ENCODE peak calls at places on chromosomes 4 and X, in eight cellular contexts. One of them, this sample, is unnamed.

GRCh38 chr4:112840619-112841018 is 203.7 kb downstream of the LARP7 start:
- DNase-seq in HCT116: no peak
- DNase-seq in fibroblast of the aortic adventitia: no peak
- DNase-seq in A549: no peak
- DNase-seq in epithelial cell of proximal tubule: no peak
- DNase-seq in Peyer's patch: no peak
- DNase-seq in breast epithelium: no peak
- DNase-seq in ovary: no peak
- DNase-seq in this sample: no peak

GRCh38 chrX:114959729-114960128 is 57.7 kb downstream of the IL13RA2 start:
- DNase-seq in ovary: no peak
- DNase-seq in HCT116: no peak
- DNase-seq in breast epithelium: no peak
- DNase-seq in fibroblast of the aortic adventitia: peak
- DNase-seq in Peyer's patch: no peak
- DNase-seq in A549: no peak
- DNase-seq in epithelial cell of proximal tubule: no peak
- DNase-seq in this sample: no peak

GRCh38 chrX:7485041-7485440 is 337.1 kb upstream of the PUDP start:
- DNase-seq in ovary: no peak
- DNase-seq in epithelial cell of proximal tubule: no peak
- DNase-seq in fibroblast of the aortic adventitia: no peak
- DNase-seq in HCT116: no peak
- DNase-seq in Peyer's patch: no peak
- DNase-seq in breast epithelium: no peak
- DNase-seq in A549: no peak
- DNase-seq in this sample: no peak

GRCh38 chrX:13472975-13473665 is 96.3 kb upstream of the EGFL6 start:
- DNase-seq in epithelial cell of proximal tubule: no peak
- DNase-seq in fibroblast of the aortic adventitia: peak
- DNase-seq in A549: no peak
- DNase-seq in HCT116: no peak
- DNase-seq in breast epithelium: no peak
- DNase-seq in ovary: no peak
- DNase-seq in Peyer's patch: no peak
- DNase-seq in this sample: no peak

GRCh38 chr4:183182873-183183725 is 84.0 kb downstream of the WWC2 start:
- DNase-seq in breast epithelium: no peak
- DNase-seq in Peyer's patch: no peak
- DNase-seq in HCT116: peak
- DNase-seq in ovary: no peak
- DNase-seq in fibroblast of the aortic adventitia: peak
- DNase-seq in A549: no peak
- DNase-seq in epithelial cell of proximal tubule: peak
- DNase-seq in this sample: no peak

GRCh38 chrX:86724277-86724676 is 576.0 kb downstream of the DACH2 start:
- DNase-seq in A549: no peak
- DNase-seq in HCT116: no peak
- DNase-seq in epithelial cell of proximal tubule: no peak
- DNase-seq in ovary: no peak
- DNase-seq in breast epithelium: no peak
- DNase-seq in fibroblast of the aortic adventitia: no peak
- DNase-seq in Peyer's patch: no peak
- DNase-seq in this sample: no peak

GRCh38 chrX:153974003-153974725 is 1.6 kb downstream of the TMEM187 start:
- DNase-seq in A549: no peak
- DNase-seq in Peyer's patch: no peak
- DNase-seq in HCT116: no peak
- DNase-seq in breast epithelium: no peak
- DNase-seq in epithelial cell of proximal tubule: no peak
- DNase-seq in fibroblast of the aortic adventitia: no peak
- DNase-seq in ovary: no peak
- DNase-seq in this sample: no peak

GRCh38 chrX:112651766-112652165 is 28.0 kb downstream of the LHFPL1 start:
- DNase-seq in epithelial cell of proximal tubule: no peak
- DNase-seq in fibroblast of the aortic adventitia: peak
- DNase-seq in ovary: no peak
- DNase-seq in HCT116: no peak
- DNase-seq in A549: no peak
- DNase-seq in breast epithelium: no peak
- DNase-seq in Peyer's patch: no peak
- DNase-seq in this sample: no peak

GRCh38 chr4:186021461-186022167 is 47.3 kb upstream of the TLR3 start:
- DNase-seq in ovary: peak
- DNase-seq in Peyer's patch: no peak
- DNase-seq in HCT116: no peak
- DNase-seq in fibroblast of the aortic adventitia: peak
- DNase-seq in breast epithelium: no peak
- DNase-seq in A549: peak
- DNase-seq in epithelial cell of proximal tubule: no peak
- DNase-seq in this sample: no peak

GRCh38 chrX:108309144-108309543 is 129.1 kb downstream of the COL4A6 start:
- DNase-seq in epithelial cell of proximal tubule: no peak
- DNase-seq in ovary: no peak
- DNase-seq in Peyer's patch: no peak
- DNase-seq in A549: peak
- DNase-seq in HCT116: peak
- DNase-seq in fibroblast of the aortic adventitia: peak
- DNase-seq in breast epithelium: no peak
- DNase-seq in this sample: no peak

GRCh38 chr4:29711226-29711625 is 1008.9 kb upstream of the PCDH7 start:
- DNase-seq in Peyer's patch: no peak
- DNase-seq in A549: no peak
- DNase-seq in epithelial cell of proximal tubule: no peak
- DNase-seq in fibroblast of the aortic adventitia: no peak
- DNase-seq in ovary: no peak
- DNase-seq in breast epithelium: no peak
- DNase-seq in HCT116: no peak
- DNase-seq in this sample: no peak

GRCh38 chrX:116198810-116199209 is 28.3 kb downstream of the AGTR2 start:
- DNase-seq in breast epithelium: no peak
- DNase-seq in Peyer's patch: no peak
- DNase-seq in HCT116: no peak
- DNase-seq in ovary: no peak
- DNase-seq in fibroblast of the aortic adventitia: peak
- DNase-seq in epithelial cell of proximal tubule: no peak
- DNase-seq in A549: no peak
- DNase-seq in this sample: no peak

GRCh38 chr4:123397276-123398150 is 918 bp downstream of the SPRY1 start:
- DNase-seq in ovary: peak
- DNase-seq in breast epithelium: no peak
- DNase-seq in HCT116: peak
- DNase-seq in fibroblast of the aortic adventitia: peak
- DNase-seq in Peyer's patch: peak
- DNase-seq in epithelial cell of proximal tubule: no peak
- DNase-seq in A549: no peak
- DNase-seq in this sample: peak

GRCh38 chr4:948101-948935 is 16.1 kb downstream of the TMEM175 start:
- DNase-seq in epithelial cell of proximal tubule: no peak
- DNase-seq in ovary: no peak
- DNase-seq in breast epithelium: no peak
- DNase-seq in Peyer's patch: no peak
- DNase-seq in A549: no peak
- DNase-seq in fibroblast of the aortic adventitia: no peak
- DNase-seq in HCT116: no peak
- DNase-seq in this sample: no peak

GRCh38 chr4:158190736-158191135 is 17.9 kb upstream of the GASK1B start:
- DNase-seq in epithelial cell of proximal tubule: no peak
- DNase-seq in fibroblast of the aortic adventitia: no peak
- DNase-seq in Peyer's patch: no peak
- DNase-seq in HCT116: no peak
- DNase-seq in ovary: no peak
- DNase-seq in A549: no peak
- DNase-seq in breast epithelium: no peak
- DNase-seq in this sample: no peak

GRCh38 chr4:46819095-46819494 is 90.0 kb downstream of the COX7B2 start:
- DNase-seq in Peyer's patch: no peak
- DNase-seq in ovary: no peak
- DNase-seq in epithelial cell of proximal tubule: no peak
- DNase-seq in fibroblast of the aortic adventitia: no peak
- DNase-seq in A549: no peak
- DNase-seq in HCT116: no peak
- DNase-seq in breast epithelium: no peak
- DNase-seq in this sample: no peak
- H3K4me3 ChIP-seq in Peyer's patch: no peak
- H3K4me3 ChIP-seq in ovary: no peak
- H3K4me3 ChIP-seq in epithelial cell of proximal tubule: no peak
- H3K4me3 ChIP-seq in fibroblast of the aortic adventitia: no peak
- H3K4me3 ChIP-seq in A549: no peak
- H3K4me3 ChIP-seq in HCT116: no peak
- H3K4me3 ChIP-seq in breast epithelium: no peak
- H3K4me3 ChIP-seq in this sample: no peak

DNA sequence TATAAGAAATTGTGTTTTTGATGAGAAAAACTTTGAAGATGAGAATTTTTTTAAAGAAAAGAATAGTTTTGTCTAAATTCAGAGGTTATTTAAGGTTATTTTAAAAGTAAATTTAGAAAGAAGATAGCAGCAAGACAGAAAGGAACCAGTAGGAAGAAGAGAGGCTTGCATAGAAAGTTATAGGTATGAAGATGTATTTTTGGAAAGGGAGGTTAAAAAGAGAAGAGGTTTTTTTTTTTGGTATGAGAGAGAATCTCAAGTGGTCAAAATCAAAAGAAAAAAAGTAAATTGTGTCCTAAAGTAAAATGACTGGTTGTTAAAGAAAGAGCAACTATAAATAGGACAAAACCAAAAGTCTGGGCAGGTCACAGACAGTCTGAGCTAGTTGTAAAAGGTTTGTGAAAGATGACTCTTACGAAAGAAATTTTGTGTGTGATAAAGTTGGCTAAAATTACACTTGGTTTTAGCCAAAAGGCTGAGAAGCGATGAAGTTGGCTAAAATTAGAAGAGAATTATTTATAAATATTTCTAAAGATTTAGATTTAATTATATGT is 16.4 kb upstream of the EIF4E start:
- DNase-seq in epithelial cell of proximal tubule: no peak
- DNase-seq in HCT116: no peak
- DNase-seq in fibroblast of the aortic adventitia: peak
- DNase-seq in breast epithelium: no peak
- DNase-seq in A549: no peak
- DNase-seq in ovary: no peak
- DNase-seq in Peyer's patch: no peak
- DNase-seq in this sample: no peak
- H3K4me3 ChIP-seq in epithelial cell of proximal tubule: no peak
- H3K4me3 ChIP-seq in HCT116: no peak
- H3K4me3 ChIP-seq in fibroblast of the aortic adventitia: no peak
- H3K4me3 ChIP-seq in breast epithelium: no peak
- H3K4me3 ChIP-seq in A549: no peak
- H3K4me3 ChIP-seq in ovary: no peak
- H3K4me3 ChIP-seq in Peyer's patch: no peak
- H3K4me3 ChIP-seq in this sample: no peak

GRCh38 chr4:3462790-3463415 is at the start of gene DOK7:
- DNase-seq in fibroblast of the aortic adventitia: no peak
- DNase-seq in breast epithelium: no peak
- DNase-seq in HCT116: no peak
- DNase-seq in epithelial cell of proximal tubule: no peak
- DNase-seq in ovary: no peak
- DNase-seq in A549: no peak
- DNase-seq in Peyer's patch: no peak
- DNase-seq in this sample: peak
- H3K4me3 ChIP-seq in fibroblast of the aortic adventitia: peak
- H3K4me3 ChIP-seq in breast epithelium: peak
- H3K4me3 ChIP-seq in HCT116: peak
- H3K4me3 ChIP-seq in epithelial cell of proximal tubule: peak
- H3K4me3 ChIP-seq in ovary: peak
- H3K4me3 ChIP-seq in A549: peak
- H3K4me3 ChIP-seq in Peyer's patch: peak
- H3K4me3 ChIP-seq in this sample: peak

DNA sequence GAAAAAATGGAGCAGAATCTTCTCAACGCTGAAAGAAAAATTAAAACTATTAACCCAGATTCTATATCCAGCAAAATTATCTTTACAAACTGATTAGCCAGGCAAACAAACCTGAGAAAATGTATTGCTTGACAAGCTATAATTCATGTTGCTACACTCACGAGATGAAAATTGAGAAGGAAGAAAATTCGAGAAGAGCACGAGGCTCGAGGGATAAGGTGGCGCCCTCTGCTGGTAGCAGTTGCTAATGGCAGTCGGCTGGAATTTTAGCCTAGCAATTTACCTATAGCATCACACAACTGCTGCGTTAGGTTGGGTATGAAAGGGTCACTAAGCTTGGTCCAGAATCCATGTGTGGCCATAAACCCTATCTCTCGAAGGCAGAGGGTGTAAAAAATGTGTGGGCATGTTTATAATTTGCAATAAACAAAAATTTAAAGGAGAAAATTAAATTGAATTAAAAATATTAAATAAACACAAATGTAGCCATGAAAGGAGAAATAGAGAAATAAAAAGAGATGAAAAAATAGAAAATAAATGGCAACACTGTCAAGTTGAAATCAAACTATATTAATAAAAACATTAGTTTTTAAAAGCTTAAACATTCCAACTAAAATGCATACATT is 126.6 kb downstream of the PPP4R3C start:
- DNase-seq in ovary: no peak
- DNase-seq in fibroblast of the aortic adventitia: peak
- DNase-seq in epithelial cell of proximal tubule: no peak
- DNase-seq in Peyer's patch: no peak
- DNase-seq in HCT116: peak
- DNase-seq in breast epithelium: no peak
- DNase-seq in A549: peak
- DNase-seq in this sample: no peak
- H3K4me3 ChIP-seq in ovary: no peak
- H3K4me3 ChIP-seq in fibroblast of the aortic adventitia: no peak
- H3K4me3 ChIP-seq in epithelial cell of proximal tubule: no peak
- H3K4me3 ChIP-seq in Peyer's patch: no peak
- H3K4me3 ChIP-seq in HCT116: no peak
- H3K4me3 ChIP-seq in breast epithelium: no peak
- H3K4me3 ChIP-seq in A549: no peak
- H3K4me3 ChIP-seq in this sample: no peak

DNA sequence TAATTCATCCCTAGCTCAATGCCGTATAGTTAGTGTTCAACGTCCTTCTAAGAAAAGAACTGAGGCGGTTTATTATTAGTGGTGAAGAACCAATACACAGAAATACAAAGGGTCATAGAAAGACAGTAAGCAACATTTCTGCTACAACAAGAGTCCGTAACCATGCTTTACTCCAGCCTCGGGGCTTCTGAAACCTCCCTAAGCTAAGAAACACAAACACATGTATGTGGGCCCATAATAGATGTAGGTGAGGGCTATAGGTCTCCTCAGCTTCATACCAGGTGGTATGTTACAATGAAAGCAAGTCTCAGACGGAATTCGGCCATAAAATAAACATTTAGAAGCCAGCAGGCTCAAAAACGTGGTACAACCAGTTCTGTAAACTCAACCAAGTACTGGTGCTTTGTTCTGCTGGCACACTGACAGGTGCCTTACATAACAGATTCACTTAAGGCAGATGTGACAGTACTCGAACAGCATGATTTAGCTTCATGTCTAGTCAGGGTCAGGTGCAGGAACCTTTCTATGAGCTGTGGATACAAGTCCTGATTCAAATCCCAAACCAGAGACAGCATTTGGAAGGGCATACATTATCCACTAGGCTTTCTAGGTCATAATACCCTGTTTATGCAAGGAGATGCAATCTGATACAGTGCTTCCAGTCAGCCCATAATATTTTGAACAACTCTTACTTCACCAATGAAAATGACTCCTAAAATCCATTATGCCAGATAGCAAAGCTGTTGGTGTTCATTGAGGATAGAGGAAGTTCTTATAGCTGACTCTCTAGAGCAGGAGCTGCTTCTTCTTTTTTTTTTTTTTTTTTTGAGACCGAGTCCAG is 113.7 kb upstream of the ENPP6 start:
- DNase-seq in epithelial cell of proximal tubule: no peak
- DNase-seq in breast epithelium: peak
- DNase-seq in HCT116: no peak
- DNase-seq in ovary: peak
- DNase-seq in Peyer's patch: no peak
- DNase-seq in fibroblast of the aortic adventitia: no peak
- DNase-seq in A549: no peak
- DNase-seq in this sample: no peak
- H3K4me3 ChIP-seq in epithelial cell of proximal tubule: no peak
- H3K4me3 ChIP-seq in breast epithelium: no peak
- H3K4me3 ChIP-seq in HCT116: no peak
- H3K4me3 ChIP-seq in ovary: no peak
- H3K4me3 ChIP-seq in Peyer's patch: no peak
- H3K4me3 ChIP-seq in fibroblast of the aortic adventitia: no peak
- H3K4me3 ChIP-seq in A549: no peak
- H3K4me3 ChIP-seq in this sample: no peak